ENCODE peak calls at places on chromosomes 1 and 21, in nine cellular contexts. One of them, this sample, is unnamed.

GRCh38 chr1:51569284-51570062 is 47.4 kb upstream of the OSBPL9 start:
- DNase-seq in CD8-positive, alpha-beta T cell: no peak
- DNase-seq in CD4-positive, alpha-beta memory T cell: peak
- DNase-seq in lower lobe of right lung: no peak
- DNase-seq in Peyer's patch: peak
- DNase-seq in psoas muscle: no peak
- DNase-seq in GM23338: peak
- DNase-seq in fibroblast of lung: peak
- DNase-seq in GM23248: peak
- DNase-seq in this sample: peak

GRCh38 chr1:59100975-59101374 is 195.9 kb upstream of the FGGY start:
- DNase-seq in CD8-positive, alpha-beta T cell: no peak
- DNase-seq in CD4-positive, alpha-beta memory T cell: no peak
- DNase-seq in psoas muscle: peak
- DNase-seq in GM23338: no peak
- DNase-seq in lower lobe of right lung: no peak
- DNase-seq in GM23248: peak
- DNase-seq in fibroblast of lung: peak
- DNase-seq in Peyer's patch: no peak
- DNase-seq in this sample: peak

GRCh38 chr1:227131193-227131592 is 187.1 kb downstream of the CDC42BPA start:
- DNase-seq in lower lobe of right lung: no peak
- DNase-seq in fibroblast of lung: peak
- DNase-seq in GM23248: peak
- DNase-seq in CD4-positive, alpha-beta memory T cell: no peak
- DNase-seq in Peyer's patch: no peak
- DNase-seq in GM23338: peak
- DNase-seq in psoas muscle: no peak
- DNase-seq in CD8-positive, alpha-beta T cell: no peak
- DNase-seq in this sample: peak

GRCh38 chr1:32480003-32480402 is 15.1 kb downstream of the ZBTB8B start:
- DNase-seq in fibroblast of lung: no peak
- DNase-seq in lower lobe of right lung: no peak
- DNase-seq in Peyer's patch: no peak
- DNase-seq in CD4-positive, alpha-beta memory T cell: no peak
- DNase-seq in GM23338: no peak
- DNase-seq in CD8-positive, alpha-beta T cell: no peak
- DNase-seq in psoas muscle: no peak
- DNase-seq in GM23248: no peak
- DNase-seq in this sample: no peak

GRCh38 chr21:43362306-43362927 is 64.5 kb downstream of the SIK1 start:
- DNase-seq in CD8-positive, alpha-beta T cell: peak
- DNase-seq in CD4-positive, alpha-beta memory T cell: peak
- DNase-seq in Peyer's patch: peak
- DNase-seq in GM23338: peak
- DNase-seq in GM23248: peak
- DNase-seq in lower lobe of right lung: peak
- DNase-seq in fibroblast of lung: peak
- DNase-seq in psoas muscle: peak
- DNase-seq in this sample: peak

GRCh38 chr1:192545781-192546521 is 29.6 kb upstream of the RGS1 start:
- DNase-seq in fibroblast of lung: no peak
- DNase-seq in lower lobe of right lung: no peak
- DNase-seq in CD4-positive, alpha-beta memory T cell: no peak
- DNase-seq in psoas muscle: no peak
- DNase-seq in CD8-positive, alpha-beta T cell: no peak
- DNase-seq in GM23248: peak
- DNase-seq in Peyer's patch: no peak
- DNase-seq in GM23338: no peak
- DNase-seq in this sample: peak

GRCh38 chr1:207240325-207241095 is 81.0 kb upstream of the CD55 start:
- DNase-seq in lower lobe of right lung: no peak
- DNase-seq in CD8-positive, alpha-beta T cell: no peak
- DNase-seq in GM23248: peak
- DNase-seq in GM23338: no peak
- DNase-seq in psoas muscle: no peak
- DNase-seq in fibroblast of lung: peak
- DNase-seq in CD4-positive, alpha-beta memory T cell: no peak
- DNase-seq in Peyer's patch: no peak
- DNase-seq in this sample: no peak

GRCh38 chr1:15337656-15338402 is 71.9 kb upstream of the EFHD2 start:
- DNase-seq in GM23248: peak
- DNase-seq in CD4-positive, alpha-beta memory T cell: no peak
- DNase-seq in CD8-positive, alpha-beta T cell: no peak
- DNase-seq in psoas muscle: no peak
- DNase-seq in Peyer's patch: no peak
- DNase-seq in fibroblast of lung: peak
- DNase-seq in GM23338: no peak
- DNase-seq in lower lobe of right lung: peak
- DNase-seq in this sample: peak

GRCh38 chr21:36749935-36750578 is 51.1 kb downstream of the SIM2 start:
- DNase-seq in psoas muscle: no peak
- DNase-seq in GM23338: peak
- DNase-seq in fibroblast of lung: peak
- DNase-seq in Peyer's patch: no peak
- DNase-seq in CD4-positive, alpha-beta memory T cell: no peak
- DNase-seq in lower lobe of right lung: no peak
- DNase-seq in GM23248: peak
- DNase-seq in CD8-positive, alpha-beta T cell: no peak
- DNase-seq in this sample: peak

GRCh38 chr1:25891606-25892005 is 14.6 kb downstream of the STMN1 start:
- DNase-seq in GM23338: no peak
- DNase-seq in fibroblast of lung: no peak
- DNase-seq in CD4-positive, alpha-beta memory T cell: no peak
- DNase-seq in psoas muscle: no peak
- DNase-seq in CD8-positive, alpha-beta T cell: no peak
- DNase-seq in Peyer's patch: no peak
- DNase-seq in lower lobe of right lung: no peak
- DNase-seq in GM23248: no peak
- DNase-seq in this sample: no peak

GRCh38 chr1:21184266-21184665 is 7.6 kb upstream of the EIF4G3 start:
- DNase-seq in fibroblast of lung: no peak
- DNase-seq in CD8-positive, alpha-beta T cell: no peak
- DNase-seq in GM23338: no peak
- DNase-seq in Peyer's patch: peak
- DNase-seq in GM23248: no peak
- DNase-seq in psoas muscle: no peak
- DNase-seq in lower lobe of right lung: no peak
- DNase-seq in CD4-positive, alpha-beta memory T cell: no peak
- DNase-seq in this sample: no peak

GRCh38 chr1:94737124-94737998 is 82.8 kb upstream of the SLC44A3 start:
- DNase-seq in CD4-positive, alpha-beta memory T cell: no peak
- DNase-seq in fibroblast of lung: peak
- DNase-seq in Peyer's patch: no peak
- DNase-seq in GM23248: peak
- DNase-seq in psoas muscle: no peak
- DNase-seq in CD8-positive, alpha-beta T cell: no peak
- DNase-seq in lower lobe of right lung: no peak
- DNase-seq in GM23338: no peak
- DNase-seq in this sample: peak

GRCh38 chr1:162458206-162458605 is 39.4 kb upstream of the UHMK1 start:
- DNase-seq in CD4-positive, alpha-beta memory T cell: no peak
- DNase-seq in GM23248: peak
- DNase-seq in GM23338: no peak
- DNase-seq in Peyer's patch: no peak
- DNase-seq in psoas muscle: no peak
- DNase-seq in lower lobe of right lung: no peak
- DNase-seq in CD8-positive, alpha-beta T cell: no peak
- DNase-seq in fibroblast of lung: peak
- DNase-seq in this sample: no peak

GRCh38 chr1:230160957-230161771 is 94.1 kb downstream of the GALNT2 start:
- DNase-seq in GM23248: peak
- DNase-seq in lower lobe of right lung: no peak
- DNase-seq in GM23338: no peak
- DNase-seq in CD4-positive, alpha-beta memory T cell: no peak
- DNase-seq in CD8-positive, alpha-beta T cell: peak
- DNase-seq in fibroblast of lung: peak
- DNase-seq in psoas muscle: no peak
- DNase-seq in Peyer's patch: peak
- DNase-seq in this sample: peak

GRCh38 chr1:165112260-165112659 is 244.3 kb downstream of the LMX1A start:
- DNase-seq in GM23338: no peak
- DNase-seq in fibroblast of lung: no peak
- DNase-seq in CD8-positive, alpha-beta T cell: no peak
- DNase-seq in GM23248: no peak
- DNase-seq in Peyer's patch: no peak
- DNase-seq in CD4-positive, alpha-beta memory T cell: no peak
- DNase-seq in lower lobe of right lung: no peak
- DNase-seq in psoas muscle: no peak
- DNase-seq in this sample: no peak

GRCh38 chr1:161266096-161266679 is 7.6 kb downstream of the PCP4L1 start:
- DNase-seq in GM23248: peak
- DNase-seq in GM23338: peak
- DNase-seq in psoas muscle: no peak
- DNase-seq in Peyer's patch: no peak
- DNase-seq in fibroblast of lung: peak
- DNase-seq in CD4-positive, alpha-beta memory T cell: no peak
- DNase-seq in CD8-positive, alpha-beta T cell: no peak
- DNase-seq in lower lobe of right lung: no peak
- DNase-seq in this sample: no peak

GRCh38 chr1:203996126-203996525 is 76.8 kb upstream of the SOX13 start:
- DNase-seq in psoas muscle: peak
- DNase-seq in GM23338: peak
- DNase-seq in lower lobe of right lung: no peak
- DNase-seq in Peyer's patch: no peak
- DNase-seq in CD4-positive, alpha-beta memory T cell: no peak
- DNase-seq in CD8-positive, alpha-beta T cell: no peak
- DNase-seq in fibroblast of lung: no peak
- DNase-seq in GM23248: peak
- DNase-seq in this sample: peak

GRCh38 chr1:197837911-197838310 is 62.6 kb upstream of the DENND1B start:
- DNase-seq in CD4-positive, alpha-beta memory T cell: no peak
- DNase-seq in psoas muscle: no peak
- DNase-seq in GM23338: no peak
- DNase-seq in CD8-positive, alpha-beta T cell: no peak
- DNase-seq in lower lobe of right lung: no peak
- DNase-seq in Peyer's patch: peak
- DNase-seq in GM23248: peak
- DNase-seq in fibroblast of lung: peak
- DNase-seq in this sample: no peak

GRCh38 chr1:197841828-197842573 is 60.4 kb upstream of the C1orf53 start:
- DNase-seq in CD4-positive, alpha-beta memory T cell: no peak
- DNase-seq in fibroblast of lung: peak
- DNase-seq in GM23338: no peak
- DNase-seq in psoas muscle: no peak
- DNase-seq in GM23248: peak
- DNase-seq in lower lobe of right lung: no peak
- DNase-seq in Peyer's patch: no peak
- DNase-seq in CD8-positive, alpha-beta T cell: no peak
- DNase-seq in this sample: peak

GRCh38 chr1:197841158-197841557 is 61.3 kb upstream of the C1orf53 start:
- DNase-seq in CD4-positive, alpha-beta memory T cell: no peak
- DNase-seq in lower lobe of right lung: no peak
- DNase-seq in GM23338: peak
- DNase-seq in CD8-positive, alpha-beta T cell: no peak
- DNase-seq in fibroblast of lung: no peak
- DNase-seq in psoas muscle: no peak
- DNase-seq in Peyer's patch: no peak
- DNase-seq in GM23248: no peak
- DNase-seq in this sample: no peak

GRCh38 chr1:197838836-197839235 is 63.6 kb upstream of the DENND1B start:
- DNase-seq in CD8-positive, alpha-beta T cell: no peak
- DNase-seq in psoas muscle: no peak
- DNase-seq in CD4-positive, alpha-beta memory T cell: no peak
- DNase-seq in GM23248: peak
- DNase-seq in lower lobe of right lung: no peak
- DNase-seq in GM23338: no peak
- DNase-seq in fibroblast of lung: peak
- DNase-seq in Peyer's patch: no peak
- DNase-seq in this sample: peak
- H3K4me3 ChIP-seq in CD8-positive, alpha-beta T cell: no peak
- H3K4me3 ChIP-seq in psoas muscle: no peak
- H3K4me3 ChIP-seq in CD4-positive, alpha-beta memory T cell: no peak
- H3K4me3 ChIP-seq in GM23248: no peak
- H3K4me3 ChIP-seq in lower lobe of right lung: no peak
- H3K4me3 ChIP-seq in GM23338: no peak
- H3K4me3 ChIP-seq in fibroblast of lung: no peak
- H3K4me3 ChIP-seq in Peyer's patch: no peak
- H3K4me3 ChIP-seq in this sample: no peak

DNA sequence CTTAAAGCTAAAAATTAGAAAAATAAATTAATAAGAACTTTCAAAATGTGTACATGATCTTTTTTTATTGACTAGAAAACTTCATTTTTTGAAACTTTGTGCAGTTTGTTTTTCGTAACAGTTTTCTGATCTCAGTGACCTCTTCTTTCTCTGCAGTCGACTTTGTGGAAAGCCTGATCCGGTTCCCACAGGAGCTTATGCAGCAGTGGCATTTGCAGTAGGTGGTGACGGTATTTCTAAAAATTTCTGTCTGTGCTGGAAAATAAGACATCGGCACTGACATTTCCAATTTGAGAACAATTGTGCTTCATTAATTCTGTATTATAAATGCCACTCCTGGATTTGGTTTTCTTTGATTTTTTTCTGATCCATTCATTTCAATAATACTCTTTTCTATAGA is 68.8 kb downstream of the CLDN17 start:
- DNase-seq in CD4-positive, alpha-beta memory T cell: no peak
- DNase-seq in psoas muscle: no peak
- DNase-seq in lower lobe of right lung: no peak
- DNase-seq in GM23338: no peak
- DNase-seq in Peyer's patch: no peak
- DNase-seq in CD8-positive, alpha-beta T cell: no peak
- DNase-seq in GM23248: no peak
- DNase-seq in fibroblast of lung: no peak
- DNase-seq in this sample: no peak
- H3K4me3 ChIP-seq in CD4-positive, alpha-beta memory T cell: no peak
- H3K4me3 ChIP-seq in psoas muscle: no peak
- H3K4me3 ChIP-seq in lower lobe of right lung: no peak
- H3K4me3 ChIP-seq in GM23338: no peak
- H3K4me3 ChIP-seq in Peyer's patch: no peak
- H3K4me3 ChIP-seq in CD8-positive, alpha-beta T cell: no peak
- H3K4me3 ChIP-seq in GM23248: no peak
- H3K4me3 ChIP-seq in fibroblast of lung: no peak
- H3K4me3 ChIP-seq in this sample: no peak

GRCh38 chr21:33948096-33948950 is 32.7 kb upstream of the ATP5PO start:
- DNase-seq in Peyer's patch: peak
- DNase-seq in GM23248: peak
- DNase-seq in psoas muscle: peak
- DNase-seq in fibroblast of lung: peak
- DNase-seq in CD4-positive, alpha-beta memory T cell: peak
- DNase-seq in CD8-positive, alpha-beta T cell: peak
- DNase-seq in GM23338: peak
- DNase-seq in lower lobe of right lung: peak
- DNase-seq in this sample: peak
- H3K4me3 ChIP-seq in Peyer's patch: peak
- H3K4me3 ChIP-seq in GM23248: peak
- H3K4me3 ChIP-seq in psoas muscle: no peak
- H3K4me3 ChIP-seq in fibroblast of lung: no peak
- H3K4me3 ChIP-seq in CD4-positive, alpha-beta memory T cell: peak
- H3K4me3 ChIP-seq in CD8-positive, alpha-beta T cell: peak
- H3K4me3 ChIP-seq in GM23338: peak
- H3K4me3 ChIP-seq in lower lobe of right lung: peak
- H3K4me3 ChIP-seq in this sample: peak

DNA sequence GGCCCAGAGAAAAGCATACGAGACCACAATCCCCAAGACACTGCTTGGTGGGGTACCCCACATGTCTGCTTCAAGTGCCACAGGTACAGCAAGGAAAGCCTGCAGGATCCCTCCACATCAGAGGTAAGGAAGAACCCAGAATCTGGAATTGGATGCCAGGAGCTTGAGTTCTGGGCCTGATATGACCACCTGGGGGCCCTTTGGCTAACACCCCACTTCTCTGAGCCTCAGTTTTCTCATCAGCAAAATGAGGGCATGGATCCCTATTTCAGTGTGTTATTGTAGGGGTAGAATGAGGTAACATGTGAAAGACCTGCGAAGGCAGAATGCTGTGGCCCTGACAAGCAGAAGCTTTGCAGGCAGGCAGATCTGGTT is 24.5 kb downstream of the NAV1 start:
- DNase-seq in fibroblast of lung: no peak
- DNase-seq in psoas muscle: no peak
- DNase-seq in GM23338: no peak
- DNase-seq in GM23248: no peak
- DNase-seq in Peyer's patch: no peak
- DNase-seq in CD8-positive, alpha-beta T cell: no peak
- DNase-seq in lower lobe of right lung: no peak
- DNase-seq in CD4-positive, alpha-beta memory T cell: no peak
- DNase-seq in this sample: no peak
- H3K4me3 ChIP-seq in fibroblast of lung: no peak
- H3K4me3 ChIP-seq in psoas muscle: no peak
- H3K4me3 ChIP-seq in GM23338: no peak
- H3K4me3 ChIP-seq in GM23248: peak
- H3K4me3 ChIP-seq in Peyer's patch: no peak
- H3K4me3 ChIP-seq in CD8-positive, alpha-beta T cell: no peak
- H3K4me3 ChIP-seq in lower lobe of right lung: no peak
- H3K4me3 ChIP-seq in CD4-positive, alpha-beta memory T cell: no peak
- H3K4me3 ChIP-seq in this sample: no peak

This sample was measured in fibroblast of pulmonary artery.